ENCODE peak calls at places on chromosomes 11 and 22, in five cellular contexts. I is HEK293T, A is H1, S is NT2/D1, H is HepG2. D is an unnamed sample.

GRCh38 chr11:94134651-94135512 is 6.2 kb downstream of the PANX1 start:
- DNase-seq in I (no peak), A (no peak), S (no peak), H (no peak), D (no peak)

GRCh38 chr11:9226514-9226913 is 38.6 kb downstream of the DENND5A start:
- DNase-seq in I (no peak), A (no peak), S (no peak), H (no peak), D (no peak)

GRCh38 chr22:49991907-49992533 is 20.5 kb downstream of the IL17REL start:
- DNase-seq in I (no peak), A (no peak), S (no peak), H (no peak), D (no peak)

GRCh38 chr11:76443254-76443935 is 1.4 kb upstream of the EMSY start:
- DNase-seq in I (no peak), A (no peak), S (no peak), H (no peak), D (no peak)

GRCh38 chr11:35035894-35036408 is 103.0 kb upstream of the CD44 start:
- DNase-seq in I (no peak), A (no peak), S (no peak), H (no peak), D (peak)

GRCh38 chr11:105697291-105697690 is 87.4 kb downstream of the GRIA4 start:
- DNase-seq in I (no peak), A (no peak), S (no peak), H (no peak), D (no peak)

GRCh38 chr11:6926208-6927029 is at the start of gene ZNF215:
- DNase-seq in I (peak), A (peak), S (peak), H (no peak), D (no peak)

GRCh38 chr11:2767751-2768150 is 68.0 kb upstream of the KCNQ1OT1 start:
- DNase-seq in I (no peak), A (no peak), S (no peak), H (no peak), D (no peak)

GRCh38 chr11:72693271-72693968 is 19.2 kb upstream of the PDE2A start:
- DNase-seq in I (no peak), A (no peak), S (no peak), H (no peak), D (no peak)

GRCh38 chr11:77967753-77968152 is 26.7 kb downstream of the INTS4 start:
- DNase-seq in I (no peak), A (no peak), S (no peak), H (no peak), D (no peak)

GRCh38 chr11:100825610-100826009 is 138.5 kb downstream of the ARHGAP42 start:
- DNase-seq in I (no peak), A (no peak), S (no peak), H (no peak), D (no peak)

GRCh38 chr11:44950625-44951472 is at the start of gene TP53I11:
- DNase-seq in I (peak), A (no peak), S (no peak), H (no peak), D (no peak)

GRCh38 chr11:102111787-102112653 is 1.8 kb downstream of the YAP1 start:
- DNase-seq in I (no peak), A (no peak), S (no peak), H (peak), D (no peak)

GRCh38 chr11:12797996-12798395 is 123.8 kb downstream of the TEAD1 start:
- DNase-seq in I (no peak), A (no peak), S (no peak), H (no peak), D (no peak)

GRCh38 chr11:43327987-43328386 is 16.2 kb downstream of the API5 start:
- DNase-seq in I (no peak), A (no peak), S (no peak), H (peak), D (no peak)

GRCh38 chr22:27961680-27962079 is 42.6 kb upstream of the PITPNB start:
- DNase-seq in I (no peak), A (no peak), S (no peak), H (no peak), D (no peak)

GRCh38 chr22:27961182-27961581 is 42.1 kb upstream of the PITPNB start:
- DNase-seq in I (no peak), A (no peak), S (no peak), H (no peak), D (no peak)

GRCh38 chr22:27962268-27963191 is 43.5 kb upstream of the PITPNB start:
- DNase-seq in I (peak), A (no peak), S (no peak), H (no peak), D (no peak)

DNA sequence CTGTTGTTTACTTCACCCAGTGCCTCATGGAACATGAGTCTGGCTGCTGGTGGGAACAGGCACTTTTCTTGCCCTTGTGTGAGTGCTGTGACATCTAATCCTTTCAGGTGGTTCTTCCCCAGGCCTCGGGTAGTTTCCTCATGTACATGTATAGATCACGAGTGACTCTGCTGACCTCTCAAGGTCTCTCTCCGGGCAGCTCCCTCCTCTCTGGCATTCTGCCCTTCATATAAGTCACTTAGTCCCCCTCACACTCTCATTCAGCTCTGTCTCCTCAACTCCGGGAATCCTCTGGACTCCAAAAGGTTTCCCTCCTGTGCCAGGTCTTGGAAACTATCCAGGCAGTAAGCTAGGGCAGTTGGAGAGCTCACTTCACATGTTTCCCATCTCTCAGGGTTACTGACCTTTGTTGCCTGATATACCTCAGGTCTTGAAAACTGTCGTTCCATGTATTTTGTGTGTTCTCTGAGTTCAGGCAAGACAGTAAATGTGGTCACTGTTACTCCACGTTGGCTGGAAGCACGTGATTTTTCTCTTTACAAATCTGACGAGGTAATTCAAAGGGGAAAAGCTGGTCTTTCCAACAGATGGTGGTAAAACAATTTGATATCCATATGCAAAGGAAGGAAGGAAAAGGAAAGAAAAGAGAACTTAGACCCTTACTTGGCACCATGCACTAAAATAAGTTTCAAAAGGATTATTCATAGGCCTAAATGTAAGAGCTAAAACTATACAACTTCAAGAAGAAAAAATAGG is 40.5 kb upstream of the PITPNB start:
- DNase-seq in I (no peak), A (no peak), S (no peak), H (no peak), D (no peak)
- TF ChIP-seq SUZ12 in I (no peak), A (no peak), S (no peak), H (no peak), D (no peak)

DNA sequence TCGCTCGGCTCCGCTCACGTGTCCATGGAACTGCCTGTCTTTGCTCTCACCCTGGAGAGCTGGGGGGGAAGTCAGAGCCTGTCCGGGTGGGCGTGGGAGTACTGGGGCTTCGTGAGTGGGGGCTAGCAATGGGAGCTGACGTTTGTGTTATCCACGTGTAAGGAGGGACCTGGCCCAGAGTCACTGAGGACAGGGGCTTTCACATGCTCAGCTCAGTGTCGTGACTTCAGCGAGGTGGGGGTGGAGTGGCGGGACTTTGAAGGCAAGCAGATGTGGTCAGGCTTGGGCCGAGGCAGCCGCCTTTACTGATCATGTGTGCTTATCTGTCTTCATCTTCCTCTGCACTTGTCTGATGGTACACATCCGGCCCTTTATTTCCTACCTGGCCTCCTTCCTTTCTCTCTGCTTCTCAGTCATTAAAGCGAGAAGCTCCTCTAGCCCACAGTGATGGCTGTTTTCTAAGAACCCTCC is 113.1 kb upstream of the NNMT start:
- DNase-seq in I (no peak), A (no peak), S (no peak), H (no peak), D (no peak)
- TF ChIP-seq SUZ12 in I (no peak), A (no peak), S (no peak), H (no peak), D (no peak)

DNA sequence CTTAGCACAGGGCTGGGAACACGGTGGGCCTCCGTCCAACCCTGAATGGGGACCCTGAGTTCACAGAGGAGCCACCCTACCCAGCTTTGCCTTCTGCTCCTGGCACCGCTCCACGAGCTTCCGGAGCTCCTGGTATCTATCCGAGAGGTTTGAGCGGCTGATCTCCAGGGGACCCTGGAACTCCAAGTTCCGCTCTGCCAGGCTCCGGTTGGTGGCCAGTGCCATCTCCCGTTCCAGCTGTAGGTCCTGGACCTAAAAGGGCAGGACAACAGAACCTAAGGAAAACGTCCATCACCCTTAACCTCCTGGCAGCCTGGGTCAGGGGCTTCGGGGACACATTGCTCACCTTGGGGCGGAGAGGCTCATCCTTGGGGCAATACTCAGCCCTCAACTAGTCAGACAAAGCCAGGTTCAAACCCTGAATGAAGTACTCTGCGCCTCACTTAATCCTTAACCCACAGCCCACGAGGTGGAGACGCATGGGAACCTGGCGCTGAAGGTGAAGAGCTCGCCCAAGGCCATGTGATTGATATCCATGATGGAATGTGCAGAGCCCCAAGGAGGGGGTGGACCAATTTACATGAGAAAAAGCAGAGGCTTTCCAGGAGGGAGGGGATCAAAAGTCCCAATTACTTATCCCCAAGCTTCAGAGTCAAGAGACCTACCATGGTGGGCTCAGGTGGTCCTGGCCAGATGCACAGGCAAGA is 27.1 kb downstream of the VPS37C start:
- DNase-seq in I (no peak), A (no peak), S (no peak), H (no peak), D (no peak)
- TF ChIP-seq SUZ12 in I (no peak), A (no peak), S (no peak), H (no peak), D (no peak)

DNA sequence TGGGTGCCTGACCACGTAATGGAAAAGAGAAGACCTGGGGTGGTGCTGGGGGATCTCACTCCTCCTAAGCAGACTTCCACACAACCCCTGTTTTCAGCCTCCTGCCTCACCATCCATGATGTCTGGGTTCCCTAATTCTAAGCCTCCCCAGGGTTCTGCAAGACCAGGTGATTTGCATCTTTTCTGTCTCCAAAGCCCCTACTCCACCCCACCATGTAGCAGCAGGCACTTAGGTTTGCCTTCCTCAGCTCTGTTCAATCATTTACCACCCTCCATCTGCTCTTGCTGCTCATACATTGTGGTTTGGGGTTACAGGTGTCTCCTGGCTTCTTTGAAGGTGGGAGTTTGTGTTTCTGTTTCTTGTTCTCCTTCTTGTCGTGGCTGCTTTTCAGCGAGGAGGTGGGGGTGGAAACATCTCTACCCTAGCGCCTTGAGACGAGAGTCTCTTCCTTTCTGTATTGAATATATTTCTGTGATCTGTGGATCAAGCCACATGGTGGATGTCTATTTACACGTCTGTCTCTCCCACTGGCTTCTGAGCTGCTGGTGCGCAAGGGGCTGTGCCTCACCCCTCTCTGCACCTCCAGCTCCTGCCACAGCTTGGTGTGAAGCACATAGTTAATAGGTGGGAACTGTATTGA is 6.6 kb upstream of the SSTR3 start:
- DNase-seq in I (no peak), A (no peak), S (no peak), H (no peak), D (peak)
- TF ChIP-seq SUZ12 in I (no peak), A (no peak), S (no peak), H (no peak), D (no peak)

GRCh38 chr11:112852141-112852853 is 108.9 kb upstream of the NCAM1 start:
- DNase-seq in I (no peak), A (no peak), S (no peak), H (no peak), D (no peak)
- TF ChIP-seq SUZ12 in I (no peak), A (no peak), S (no peak), H (no peak), D (no peak)

GRCh38 chr11:21897203-21897602 is 295.7 kb upstream of the ANO5 start:
- DNase-seq in I (no peak), A (no peak), S (no peak), H (no peak), D (no peak)

GRCh38 chr11:21896216-21896615 is 296.7 kb upstream of the ANO5 start:
- DNase-seq in I (no peak), A (no peak), S (no peak), H (no peak), D (no peak)

GRCh38 chr11:21894492-21894891 is 298.4 kb upstream of the ANO5 start:
- DNase-seq in I (no peak), A (no peak), S (no peak), H (no peak), D (no peak)

GRCh38 chr11:21893468-21893867 is 299.4 kb upstream of the ANO5 start:
- DNase-seq in I (no peak), A (no peak), S (no peak), H (no peak), D (no peak)

DNA sequence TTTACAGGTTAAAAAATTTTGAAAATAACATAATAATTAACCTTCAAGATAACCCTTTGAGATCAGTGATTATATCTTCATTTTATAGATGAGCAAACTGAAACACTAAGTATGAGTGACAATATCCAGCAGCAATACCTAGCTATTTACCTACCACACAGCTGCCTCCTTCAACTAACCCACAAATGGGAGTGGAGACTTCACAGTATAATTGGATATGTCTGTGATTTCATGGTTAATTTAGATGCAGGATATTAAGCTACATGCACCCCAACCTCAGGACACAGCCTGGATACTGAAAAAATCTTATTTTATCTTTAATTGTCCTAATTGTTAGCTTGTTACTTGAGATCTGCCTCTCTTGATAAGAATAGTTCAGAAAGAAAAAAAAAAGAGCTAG is 297.2 kb upstream of the ANO5 start:
- DNase-seq in I (no peak), A (no peak), S (no peak), H (no peak), D (no peak)
- TF ChIP-seq SUZ12 in I (no peak), A (no peak), S (no peak), H (no peak), D (no peak)

D was measured in GM12878.